ENCODE peak calls at places on chromosomes 1 and 21, in ten cellular contexts. L, M, H, W, E, D, A, K, R and G are unnamed samples.
A peak's percentile ranks its signal among the peaks of the same experiment; 100 is the strongest.

GRCh38 chr21:42289926-42290325 is 25.3 kb downstream of the TFF3 start:
- DNase-seq in L (no peak), M (peak; percentile 26), H (no peak), W (no peak), E (no peak), D (no peak), A (no peak), K (no peak), R (no peak), G (no peak)

GRCh38 chr1:31393463-31393862 is 19.6 kb upstream of the SERINC2 start:
- DNase-seq in L (no peak), M (no peak), H (no peak), W (no peak), E (no peak), D (no peak), A (no peak), K (no peak), R (no peak), G (no peak)

GRCh38 chr21:25887646-25888321 is 153.0 kb downstream of the GABPA start:
- DNase-seq in L (no peak), M (no peak), H (no peak), W (no peak), E (no peak), D (no peak), A (no peak), K (no peak), R (no peak), G (no peak)

GRCh38 chr1:156419863-156420208 is 50.8 kb downstream of the RHBG start:
- DNase-seq in L (no peak), M (no peak), H (no peak), W (no peak), E (peak; percentile 38), D (no peak), A (peak; percentile 23), K (peak; percentile 58), R (no peak), G (peak; percentile 62)

GRCh38 chr1:112464501-112464900 is 44.3 kb upstream of the WNT2B start:
- DNase-seq in L (no peak), M (no peak), H (no peak), W (no peak), E (no peak), D (no peak), A (no peak), K (no peak), R (no peak), G (peak; percentile 22)

GRCh38 chr1:161198206-161198876 is 513 bp downstream of the ADAMTS4 start:
- DNase-seq in L (peak; percentile 81), M (peak; percentile 55), H (peak; percentile 38), W (no peak), E (peak; percentile 78), D (no peak), A (no peak), K (no peak), R (peak; percentile 50), G (peak; percentile 51)

GRCh38 chr1:18705811-18706210 is 75.2 kb downstream of the PAX7 start:
- DNase-seq in L (no peak), M (no peak), H (no peak), W (no peak), E (no peak), D (no peak), A (no peak), K (no peak), R (no peak), G (no peak)

GRCh38 chr1:32701951-32702598 is 495 bp downstream of the SYNC start:
- DNase-seq in L (peak; percentile 40), M (no peak), H (no peak), W (no peak), E (no peak), D (no peak), A (no peak), K (no peak), R (peak; percentile 44), G (peak; percentile 59)

GRCh38 chr1:99441234-99442095 is 177.2 kb downstream of the PLPPR4 start:
- DNase-seq in L (no peak), M (no peak), H (no peak), W (no peak), E (no peak), D (no peak), A (no peak), K (no peak), R (no peak), G (peak; percentile 69)

GRCh38 chr1:235105051-235106043 is 23.3 kb downstream of the TOMM20 start:
- DNase-seq in L (no peak), M (no peak), H (no peak), W (no peak), E (no peak), D (no peak), A (no peak), K (peak; percentile 1), R (no peak), G (peak; percentile 46)

GRCh38 chr1:198399452-198399851 is 141.0 kb downstream of the ATP6V1G3 start:
- DNase-seq in L (no peak), M (no peak), H (no peak), W (no peak), E (no peak), D (no peak), A (no peak), K (no peak), R (no peak), G (no peak)

GRCh38 chr1:234755449-234755863 is 145.5 kb upstream of the IRF2BP2 start:
- DNase-seq in L (no peak), M (peak; percentile 70), H (no peak), W (no peak), E (no peak), D (no peak), A (no peak), K (no peak), R (peak; percentile 85), G (peak; percentile 90)

GRCh38 chr1:55305735-55306134 is 90.6 kb upstream of the USP24 start:
- DNase-seq in L (no peak), M (no peak), H (no peak), W (no peak), E (no peak), D (no peak), A (no peak), K (no peak), R (no peak), G (peak; percentile 53)

GRCh38 chr21:41460578-41461527 is 34.8 kb downstream of the MX1 start:
- DNase-seq in L (peak; percentile 75), M (peak; percentile 35), H (peak; percentile 52), W (no peak), E (peak; percentile 67), D (peak; percentile 63), A (peak; percentile 52), K (peak; percentile 52), R (peak; percentile 65), G (peak; percentile 83)

GRCh38 chr1:24923485-24924113 is 6.5 kb downstream of the RUNX3 start:
- DNase-seq in L (no peak), M (no peak), H (no peak), W (no peak), E (no peak), D (no peak), A (no peak), K (no peak), R (no peak), G (no peak)

GRCh38 chr1:11180342-11180744 is 8.8 kb upstream of the ANGPTL7 start:
- DNase-seq in L (no peak), M (no peak), H (no peak), W (no peak), E (no peak), D (no peak), A (no peak), K (no peak), R (no peak), G (peak; percentile 79)

GRCh38 chr1:111481387-111482221 is 7.8 kb downstream of the C1orf162 start:
- DNase-seq in L (peak; percentile 88), M (peak; percentile 78), H (peak; percentile 66), W (no peak), E (peak; percentile 69), D (no peak), A (peak; percentile 34), K (peak; percentile 65), R (peak; percentile 78), G (peak; percentile 81)

GRCh38 chr1:112061056-112061455 is 71.6 kb upstream of the KCND3 start:
- DNase-seq in L (no peak), M (no peak), H (no peak), W (no peak), E (no peak), D (no peak), A (no peak), K (no peak), R (no peak), G (no peak)

GRCh38 chr1:239222999-239223398 is 163.4 kb upstream of the CHRM3 start:
- DNase-seq in L (no peak), M (no peak), H (no peak), W (no peak), E (no peak), D (no peak), A (no peak), K (no peak), R (no peak), G (no peak)

GRCh38 chr1:187203257-187203656 is 374.5 kb downstream of the PLA2G4A start:
- DNase-seq in L (no peak), M (no peak), H (no peak), W (peak; percentile 35), E (no peak), D (peak; percentile 19), A (no peak), K (no peak), R (no peak), G (peak; percentile 69)

GRCh38 chr1:236128646-236129178 is 13.6 kb upstream of the GPR137B start:
- DNase-seq in L (no peak), M (no peak), H (no peak), W (no peak), E (no peak), D (no peak), A (no peak), K (no peak), R (no peak), G (peak; percentile 34)